ENCODE peak calls at places on chromosomes 7 and 10, in seven cellular contexts. B is heart left ventricle; C is naive thymus-derived CD8-positive, alpha-beta T cell; G is NCI-H2171 treated with DMSO at 0.1 percent for 48 hours; Q is fibroblast of villous mesenchyme; D is stimulated activated naive B cell treated with anti-CD40 and anti-IgM and Interleukin-4, amounts not matched to agents 10 μg/mL and 1 μg/mL and 100 μg/mL, for 72 hours; R is stimulated activated CD8-positive, alpha-beta memory T cell treated with anti-CD3 and anti-CD28 coated beads, Interleukin-15, amount 100 ng/mL, for 1 hour. H is an unnamed sample.

GRCh38 chr10:83603708-83604107 is 535.6 kb upstream of the GHITM start:
- DNase-seq in D (no peak), B (no peak), R (no peak), Q (peak; percentile 36), C (no peak), G (peak; percentile 6), H (no peak)

GRCh38 chr10:100996678-100997363 is 2.8 kb upstream of the LZTS2 start:
- DNase-seq in D (no peak), R (no peak), B (peak; percentile 37), C (no peak), Q (no peak), G (no peak), H (no peak)

GRCh38 chr10:105185101-105185500 is 544.0 kb downstream of the SORCS3 start:
- DNase-seq in G (no peak), Q (no peak), C (no peak), D (no peak), B (no peak), R (no peak), H (no peak)

GRCh38 chr10:22103701-22104100 is 100.2 kb upstream of the DNAJC1 start:
- DNase-seq in C (no peak), B (no peak), G (no peak), D (no peak), Q (peak; percentile 8), R (no peak), H (no peak)

GRCh38 chr7:138657854-138658386 is 43.2 kb downstream of the SVOPL start:
- DNase-seq in D (no peak), G (no peak), B (no peak), R (no peak), C (no peak), Q (no peak), H (no peak)

GRCh38 chr10:133334495-133335237 is 2.0 kb downstream of the CALY start:
- DNase-seq in C (no peak), D (no peak), R (no peak), Q (no peak), G (no peak), B (no peak), H (peak; percentile 29)

GRCh38 chr7:54897891-54898290 is 120.9 kb upstream of the EGFR start:
- DNase-seq in B (no peak), D (no peak), G (no peak), R (no peak), C (no peak), Q (peak; percentile 30), H (no peak)

GRCh38 chr7:70795948-70796347 is 336.0 kb upstream of the GALNT17 start:
- DNase-seq in B (no peak), R (no peak), C (no peak), G (peak; percentile 22), D (no peak), Q (no peak), H (no peak)

GRCh38 chr7:2967705-2968104 is 76.0 kb downstream of the CARD11 start:
- DNase-seq in R (no peak), Q (no peak), B (no peak), D (no peak), C (no peak), G (no peak), H (no peak)

GRCh38 chr7:76054129-76055120 is 6.5 kb downstream of the MDH2 start:
- DNase-seq in B (no peak), R (no peak), D (no peak), C (no peak), Q (peak; percentile 84), G (peak; percentile 81), H (no peak)

GRCh38 chr7:15829689-15830088 is 143.2 kb upstream of the MEOX2 start:
- DNase-seq in B (peak; percentile 50), C (no peak), Q (no peak), D (no peak), G (no peak), R (no peak), H (no peak)

GRCh38 chr10:34280599-34281374 is 534.3 kb downstream of the PARD3 start:
- DNase-seq in D (no peak), C (no peak), Q (peak; percentile 98), R (no peak), B (no peak), G (no peak), H (no peak)

GRCh38 chr7:127755529-127755928 is 103.5 kb downstream of the SND1 start:
- DNase-seq in Q (no peak), G (peak; percentile 21), C (no peak), R (no peak), B (no peak), D (no peak), H (no peak)

GRCh38 chr7:2001601-2002442 is 230.9 kb downstream of the MAD1L1 start:
- DNase-seq in D (no peak), C (no peak), R (no peak), B (peak; percentile 19), Q (no peak), G (no peak), H (no peak)

GRCh38 chr7:4739528-4739992 is 35.9 kb upstream of the AP5Z1 start:
- DNase-seq in C (peak; percentile 62), D (peak; percentile 35), G (no peak), Q (peak; percentile 85), B (peak; percentile 68), R (no peak), H (peak; percentile 58)

GRCh38 chr10:101007915-101008822 is 8.6 kb downstream of the LZTS2 start:
- DNase-seq in B (no peak), Q (no peak), R (no peak), C (no peak), D (no peak), G (no peak), H (no peak)

GRCh38 chr7:24891173-24891787 is 88.7 kb downstream of the OSBPL3 start:
- DNase-seq in B (no peak), R (no peak), D (no peak), Q (no peak), C (no peak), G (peak; percentile 13), H (no peak)

GRCh38 chr10:123379156-123379555 is 225.0 kb downstream of the BUB3 start:
- DNase-seq in B (no peak), Q (no peak), C (no peak), G (peak; percentile 27), R (no peak), D (no peak), H (no peak)

GRCh38 chr10:103800110-103800509 is 55.3 kb downstream of the SH3PXD2A start:
- DNase-seq in C (no peak), D (no peak), R (no peak), B (no peak), G (no peak), Q (no peak), H (no peak)

GRCh38 chr10:84634636-84635035 is 306.2 kb downstream of the CCSER2 start:
- DNase-seq in G (peak; percentile 80), B (no peak), R (no peak), D (no peak), Q (no peak), C (no peak), H (no peak)

GRCh38 chr10:128180843-128181242 is 54.6 kb upstream of the MKI67 start:
- DNase-seq in Q (no peak), G (no peak), C (peak; percentile 11), D (no peak), B (no peak), R (no peak), H (no peak)

GRCh38 chr10:43622022-43622421 is 15.8 kb downstream of the ZNF485 start:
- DNase-seq in R (no peak), B (no peak), Q (no peak), G (no peak), D (no peak), C (no peak), H (no peak)

GRCh38 chr10:79381804-79382221 is 34.5 kb downstream of the PPIF start:
- DNase-seq in B (peak; percentile 89), C (no peak), R (no peak), G (no peak), Q (peak; percentile 89), D (no peak), H (no peak)

GRCh38 chr7:127782550-127783266 is 130.7 kb downstream of the SND1 start:
- DNase-seq in Q (peak; percentile 35), B (no peak), C (no peak), R (no peak), D (no peak), G (peak; percentile 67), H (no peak)

GRCh38 chr7:94510582-94511456 is 1.2 kb downstream of the CASD1 start:
- DNase-seq in G (peak; percentile 72), C (peak; percentile 11), B (no peak), D (peak; percentile 37), R (no peak), Q (peak; percentile 6), H (peak; percentile 68)

GRCh38 chr7:151844828-151845200 is 32.1 kb downstream of the PRKAG2 start:
- DNase-seq in G (no peak), B (no peak), C (no peak), D (no peak), Q (no peak), R (no peak), H (no peak)

GRCh38 chr10:44045020-44045419 is 339.9 kb downstream of the CXCL12 start:
- DNase-seq in Q (peak; percentile 33), B (peak; percentile 42), R (no peak), G (no peak), D (no peak), C (no peak), H (no peak)

GRCh38 chr7:120444650-120445049 is 171.7 kb downstream of the KCND2 start:
- DNase-seq in D (no peak), G (no peak), C (no peak), Q (no peak), B (no peak), R (no peak), H (no peak)

GRCh38 chr7:142488842-142489241 is 231.0 kb upstream of the PRSS58 start:
- DNase-seq in G (peak; percentile 53), Q (no peak), B (no peak), R (no peak), C (no peak), D (no peak), H (no peak)

GRCh38 chr10:57638411-57638810 is 629.3 kb downstream of the IPMK start:
- DNase-seq in B (no peak), Q (no peak), C (no peak), G (no peak), D (no peak), R (no peak), H (no peak)

GRCh38 chr10:3763852-3764625 is 21.0 kb downstream of the KLF6 start:
- DNase-seq in D (no peak), C (no peak), B (no peak), Q (peak; percentile 41), R (no peak), G (no peak), H (no peak)

GRCh38 chr10:77583527-77583926 is 54.1 kb downstream of the KCNMA1 start:
- DNase-seq in D (no peak), R (no peak), B (no peak), Q (no peak), G (no peak), C (no peak), H (no peak)

H was measured in G401.